ENCODE peak calls at places on chromosomes 4 and X, in five cellular contexts. F is kidney epithelial cell; C is A549; O is CD4-positive, alpha-beta T cell; G is mesothelial cell of epicardium. U is an unnamed sample.

GRCh38 chr4:15147709-15148651 is 145.7 kb downstream of the CPEB2 start:
- DNase-seq in F (no peak), C (no peak), O (no peak), G (no peak), U (no peak)

GRCh38 chr4:88953400-88953799 is 103.6 kb downstream of the FAM13A start:
- DNase-seq in F (no peak), C (no peak), O (no peak), G (no peak), U (no peak)

GRCh38 chr4:72770708-72771107 is 201.7 kb upstream of the ADAMTS3 start:
- DNase-seq in F (no peak), C (no peak), O (no peak), G (no peak), U (no peak)

GRCh38 chrX:2451456-2452316 is 49.1 kb downstream of the DHRSX start:
- DNase-seq in F (no peak), C (peak; percentile 90), O (no peak), G (no peak), U (no peak)

GRCh38 chr4:43990968-43991367 is 457.6 kb downstream of the KCTD8 start:
- DNase-seq in F (no peak), C (no peak), O (no peak), G (no peak), U (no peak)

GRCh38 chr4:105343523-105343931 is 130.3 kb downstream of the PPA2 start:
- DNase-seq in F (no peak), C (no peak), O (no peak), G (no peak), U (no peak)

GRCh38 chr4:80268936-80269335 is 2.5 kb downstream of the FGF5 start:
- DNase-seq in F (no peak), C (no peak), O (no peak), G (no peak), U (no peak)

GRCh38 chr4:124203613-124204284 is 508.8 kb downstream of the ANKRD50 start:
- DNase-seq in F (no peak), C (no peak), O (no peak), G (no peak), U (no peak)

GRCh38 chr4:182969651-182970279 is 52.6 kb upstream of the DCTD start:
- DNase-seq in F (no peak), C (peak; percentile 28), O (no peak), G (no peak), U (no peak)

DNA sequence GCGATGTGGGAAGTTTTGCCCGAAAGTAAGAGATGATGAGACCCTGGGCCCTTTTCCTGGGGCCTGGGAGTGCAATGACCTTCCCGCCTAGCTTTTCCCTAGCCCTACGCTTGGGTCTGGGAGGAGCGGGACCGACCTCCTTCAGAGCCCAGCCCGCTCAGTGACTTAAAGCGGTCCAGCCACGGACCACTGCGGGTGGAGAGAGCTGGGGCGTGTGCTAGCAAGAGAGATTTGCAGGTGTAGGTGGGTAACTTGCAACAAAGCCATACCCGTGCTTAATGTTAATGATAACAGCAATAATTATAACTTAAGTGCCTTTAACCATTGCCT is 503 bp upstream of the PDE5A start:
- DNase-seq in F (no peak), C (no peak), O (no peak), G (no peak), U (no peak)
- TF ChIP-seq CTCF in F (no peak), C (no peak), O (peak; percentile 55), G (peak; percentile 4), U (no peak)

DNA sequence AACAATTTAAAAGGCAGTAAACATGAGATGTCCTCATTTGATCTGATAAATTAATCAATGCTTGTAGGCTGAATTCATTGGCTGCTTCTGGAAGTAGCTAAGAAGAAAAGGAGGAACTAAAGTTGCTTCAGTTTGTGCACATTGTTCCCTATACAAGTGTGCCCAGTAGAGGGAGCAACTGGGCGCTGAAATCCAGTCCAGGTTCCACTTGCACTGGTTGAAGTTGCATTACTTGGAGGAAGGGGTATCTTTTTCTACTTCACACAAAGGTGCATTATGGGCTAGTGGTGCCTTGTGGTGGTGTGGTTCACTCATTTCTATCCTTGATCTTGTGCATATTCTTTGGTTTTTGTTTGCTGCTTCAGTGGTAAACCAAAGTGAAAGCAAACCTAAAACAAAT is 67.9 kb upstream of the SOX3 start:
- DNase-seq in F (peak; percentile 4), C (peak; percentile 51), O (no peak), G (peak; percentile 43), U (no peak)
- TF ChIP-seq CTCF in F (peak; percentile 77), C (peak; percentile 52), O (peak; percentile 19), G (no peak), U (no peak)

GRCh38 chrX:78513996-78514745 is 145.0 kb downstream of the RTL3 start:
- DNase-seq in F (no peak), C (no peak), O (no peak), G (no peak), U (no peak)

GRCh38 chrX:78517124-78517523 is 142.0 kb downstream of the RTL3 start:
- DNase-seq in F (no peak), C (no peak), O (peak; percentile 36), G (no peak), U (no peak)

GRCh38 chrX:78514852-78515251 is 144.3 kb downstream of the RTL3 start:
- DNase-seq in F (no peak), C (no peak), O (no peak), G (no peak), U (no peak)
- TF ChIP-seq CTCF in F (peak; percentile 3), C (no peak), O (no peak), G (no peak), U (no peak)

GRCh38 chr4:86939123-86939522 is 4.3 kb downstream of the AFF1 start:
- DNase-seq in F (no peak), C (no peak), O (no peak), G (no peak), U (no peak)

GRCh38 chr4:86935833-86936721 is 1.3 kb downstream of the AFF1 start:
- DNase-seq in F (no peak), C (peak; percentile 82), O (peak; percentile 69), G (no peak), U (peak; percentile 66)

GRCh38 chr4:86934147-86934771 is 552 bp upstream of the AFF1 start:
- DNase-seq in F (no peak), C (no peak), O (no peak), G (no peak), U (no peak)

GRCh38 chr4:86935499-86935832 is 655 bp downstream of the AFF1 start:
- DNase-seq in F (no peak), C (no peak), O (peak; percentile 49), G (peak; percentile 49), U (no peak)

DNA sequence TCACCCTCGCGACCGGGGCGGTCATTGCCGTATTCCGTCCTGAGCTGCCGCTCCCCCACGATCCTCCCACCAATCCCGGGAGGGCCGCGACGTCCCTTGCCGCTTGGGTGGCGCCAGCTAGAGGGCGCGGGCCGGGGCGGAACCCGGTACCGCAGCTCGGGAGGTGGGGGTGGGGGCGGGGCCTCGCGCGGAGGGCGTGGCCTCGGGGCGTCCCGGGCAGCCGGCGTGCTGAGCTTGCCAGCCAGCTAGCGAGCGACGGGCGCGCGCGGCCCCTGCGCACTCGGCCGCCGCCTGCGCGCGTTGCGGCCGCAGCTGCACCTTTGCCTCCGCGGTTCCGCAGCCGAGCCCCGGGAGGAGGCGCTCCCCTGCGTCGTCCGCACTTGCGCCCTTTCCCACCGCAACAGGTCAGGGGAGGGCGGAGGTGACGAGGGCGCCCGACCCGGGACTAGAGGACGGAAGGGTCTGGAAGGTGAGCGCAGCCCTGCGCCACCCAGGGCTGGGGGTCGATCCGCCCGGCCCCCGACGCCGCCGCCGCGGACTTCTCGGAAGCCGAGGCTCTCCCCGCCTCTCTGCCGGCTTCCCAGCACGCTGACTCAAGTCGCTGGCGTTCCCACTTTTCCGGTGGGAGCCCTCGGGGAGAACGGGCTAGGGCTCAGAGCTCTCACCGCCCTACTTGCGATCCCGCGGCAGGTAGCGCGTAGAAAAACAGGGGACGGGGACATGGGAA is at the start of gene AFF1:
- DNase-seq in F (no peak), C (peak; percentile 93), O (peak; percentile 84), G (peak; percentile 78), U (peak; percentile 79)
- TF ChIP-seq CTCF in F (peak; percentile 16), C (peak; percentile 18), O (peak; percentile 47), G (no peak), U (no peak)

GRCh38 chr4:39850727-39851126 is 127.0 kb downstream of the PDS5A start:
- DNase-seq in F (no peak), C (no peak), O (no peak), G (no peak), U (no peak)
- TF ChIP-seq CTCF in F (no peak), C (no peak), O (no peak), G (no peak), U (no peak)

DNA sequence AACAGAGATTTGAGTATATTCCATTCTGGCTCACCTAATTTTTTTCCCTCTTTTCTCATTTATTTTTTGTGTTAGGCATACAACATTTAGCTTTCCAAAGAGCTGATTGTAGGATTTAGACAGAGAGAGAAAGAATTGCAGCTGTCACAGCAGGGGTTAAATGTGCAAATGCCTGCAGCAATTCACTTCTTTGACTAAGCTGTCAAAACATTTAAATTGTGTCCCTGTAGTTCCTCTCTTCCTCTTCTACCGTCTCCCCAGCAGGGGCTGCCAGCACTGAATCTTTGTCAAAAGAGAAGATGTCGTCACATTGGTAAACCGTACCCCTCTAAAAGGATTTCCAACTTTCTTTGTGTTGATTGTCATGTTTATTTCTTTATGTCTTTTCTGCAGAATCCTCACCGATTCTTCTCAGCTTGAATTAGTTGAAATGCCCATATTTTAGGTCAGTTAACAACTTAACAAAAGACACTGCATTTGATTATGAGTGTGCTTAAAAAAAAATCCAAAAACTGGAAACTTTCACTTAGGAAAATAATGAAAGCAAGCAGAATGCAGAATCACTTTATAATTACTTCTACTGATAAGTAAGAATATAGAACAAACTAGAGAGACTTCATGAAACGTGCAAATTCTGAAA is 111.1 kb upstream of the PTPN13 start:
- DNase-seq in F (no peak), C (no peak), O (no peak), G (no peak), U (no peak)
- TF ChIP-seq CTCF in F (peak; percentile 31), C (no peak), O (no peak), G (no peak), U (no peak)

U was measured in activated B cell treated with CpG ODN at 0.5 μM for 24 hours.